ENCODE peak calls at places on chromosome 2, in seven cellular contexts. U is right cardiac atrium, C is H1, L is GM23248, Y is right atrium auricular region, G is breast epithelium, O is prostate gland. Z is an unnamed sample.
A peak's percentile ranks its signal among the peaks of the same experiment; 100 is the strongest.

GRCh38 chr2:65458999-65459398 is 26.6 kb upstream of the SPRED2 start:
- DNase-seq in U (no peak), C (no peak), L (peak; percentile 28), Y (no peak), G (no peak), O (no peak), Z (no peak)

GRCh38 chr2:200869014-200869413 is 4.6 kb upstream of the CLK1 start:
- DNase-seq in U (no peak), C (no peak), L (no peak), Y (no peak), G (no peak), O (no peak), Z (no peak)

GRCh38 chr2:192026064-192026715 is 168.5 kb downstream of the TMEFF2 start:
- DNase-seq in U (no peak), C (no peak), L (no peak), Y (no peak), G (no peak), O (no peak), Z (no peak)

GRCh38 chr2:190678444-190679162 is 29.7 kb downstream of the NAB1 start:
- DNase-seq in U (no peak), C (no peak), L (no peak), Y (no peak), G (no peak), O (no peak), Z (no peak)

GRCh38 chr2:181554511-181554910 is 97.3 kb downstream of the ITGA4 start:
- DNase-seq in U (no peak), C (no peak), L (no peak), Y (no peak), G (no peak), O (no peak), Z (no peak)

GRCh38 chr2:212505583-212505982 is 33.0 kb downstream of the ERBB4 start:
- DNase-seq in U (no peak), C (no peak), L (no peak), Y (no peak), G (no peak), O (no peak), Z (no peak)

GRCh38 chr2:206657087-206657486 is 14.8 kb downstream of the FAM237A start:
- DNase-seq in U (no peak), C (no peak), L (no peak), Y (no peak), G (no peak), O (no peak), Z (no peak)

GRCh38 chr2:203993011-203993410 is 56.4 kb downstream of the ICOS start:
- DNase-seq in U (no peak), C (no peak), L (no peak), Y (no peak), G (no peak), O (no peak), Z (no peak)

GRCh38 chr2:235799281-235799680 is 305.4 kb downstream of the AGAP1 start:
- DNase-seq in U (no peak), C (no peak), L (no peak), Y (no peak), G (no peak), O (no peak), Z (no peak)

GRCh38 chr2:70083344-70084156 is 3.7 kb upstream of the PCBP1 start:
- DNase-seq in U (no peak), C (no peak), L (peak; percentile 75), Y (no peak), G (no peak), O (no peak), Z (peak; percentile 75)

GRCh38 chr2:55247025-55247424 is 14.5 kb downstream of the RPS27A start:
- DNase-seq in U (no peak), C (no peak), L (no peak), Y (no peak), G (no peak), O (no peak), Z (no peak)

GRCh38 chr2:156339110-156339847 is 6.8 kb upstream of the NR4A2 start:
- DNase-seq in U (no peak), C (no peak), L (no peak), Y (no peak), G (no peak), O (no peak), Z (peak; percentile 59)

GRCh38 chr2:3307901-3308300 is 69.7 kb downstream of the EIPR1 start:
- DNase-seq in U (no peak), C (no peak), L (no peak), Y (no peak), G (no peak), O (no peak), Z (no peak)

DNA sequence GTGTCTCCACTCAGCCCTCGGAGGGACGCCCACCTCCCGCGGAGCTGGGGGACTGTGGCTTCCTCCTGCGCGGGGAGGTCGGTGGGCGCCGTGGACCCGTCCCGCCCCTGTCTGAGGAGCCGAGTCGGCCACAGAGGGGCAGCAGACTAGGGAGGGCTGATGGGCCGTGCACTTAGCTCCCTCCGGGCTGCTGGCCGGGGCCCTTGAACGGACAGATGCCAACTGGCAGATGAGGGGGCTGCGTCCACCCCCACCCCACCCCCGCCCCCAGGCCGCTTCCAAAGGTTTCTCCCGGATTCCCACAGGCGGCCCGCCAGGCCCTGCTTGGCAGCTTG is 10.4 kb upstream of the UBE2F start:
- DNase-seq in U (no peak), C (no peak), L (no peak), Y (no peak), G (no peak), O (no peak), Z (no peak)
- H3K4me1 ChIP-seq in U (no peaks in the 10 kb centered on the region), C (no peaks in the 10 kb centered on the region), L (no peaks in the 10 kb centered on the region), Y (no peaks in the 10 kb centered on the region), G (no peaks in the 10 kb centered on the region), O (no peaks in the 10 kb centered on the region), Z (no peaks in the 10 kb centered on the region)

GRCh38 chr2:85308951-85309555 is 18.7 kb downstream of the TGOLN2 start:
- DNase-seq in U (peak; percentile 90), C (no peak), L (peak; percentile 69), Y (peak; percentile 63), G (no peak), O (no peak), Z (peak; percentile 57)

GRCh38 chr2:85302106-85302505 is 25.7 kb downstream of the TGOLN2 start:
- DNase-seq in U (no peak), C (no peak), L (no peak), Y (no peak), G (no peak), O (no peak), Z (no peak)

GRCh38 chr2:85308201-85308600 is 19.6 kb downstream of the TGOLN2 start:
- DNase-seq in U (no peak), C (no peak), L (no peak), Y (no peak), G (no peak), O (no peak), Z (no peak)

GRCh38 chr2:85307527-85307897 is 20.3 kb downstream of the TGOLN2 start:
- DNase-seq in U (no peak), C (no peak), L (no peak), Y (no peak), G (no peak), O (no peak), Z (peak; percentile 55)

GRCh38 chr2:85303780-85304531 is 23.8 kb downstream of the TGOLN2 start:
- DNase-seq in U (no peak), C (no peak), L (no peak), Y (no peak), G (no peak), O (no peak), Z (no peak)
- H3K4me1 ChIP-seq in U (no peaks in the 10 kb centered on the region), C (peaks cover 1% of the 10 kb centered on the region), L (peaks cover 2% of the 10 kb centered on the region), Y (no peaks in the 10 kb centered on the region), G (no peaks in the 10 kb centered on the region), O (no peaks in the 10 kb centered on the region), Z (peaks cover 3% of the 10 kb centered on the region)

GRCh38 chr2:175854665-175855064 is 147.4 kb downstream of the LNPK start:
- DNase-seq in U (no peak), C (no peak), L (no peak), Y (no peak), G (no peak), O (no peak), Z (no peak)
- H3K4me1 ChIP-seq in U (no peaks in the 10 kb centered on the region), C (peaks cover 14% of the 10 kb centered on the region), L (peaks cover 20% of the 10 kb centered on the region), Y (no peaks in the 10 kb centered on the region), G (no peaks in the 10 kb centered on the region), O (no peaks in the 10 kb centered on the region), Z (no peaks in the 10 kb centered on the region)

GRCh38 chr2:44942304-44943030 is 965 bp downstream of the SIX3 start:
- DNase-seq in U (peak; percentile 56), C (peak; percentile 78), L (peak; percentile 43), Y (no peak), G (no peak), O (no peak), Z (no peak)

GRCh38 chr2:44940612-44941464 is 664 bp upstream of the SIX3 start:
- DNase-seq in U (peak; percentile 45), C (no peak), L (no peak), Y (no peak), G (no peak), O (no peak), Z (no peak)

GRCh38 chr2:44943031-44943692 is 1.7 kb downstream of the SIX3 start:
- DNase-seq in U (peak; percentile 31), C (no peak), L (peak; percentile 46), Y (no peak), G (no peak), O (no peak), Z (no peak)

GRCh38 chr2:44940053-44940494 is 1.4 kb upstream of the SIX3 start:
- DNase-seq in U (no peak), C (no peak), L (no peak), Y (no peak), G (no peak), O (no peak), Z (no peak)

GRCh38 chr2:44941551-44942234 is at the start of gene SIX3:
- DNase-seq in U (peak; percentile 37), C (no peak), L (peak; percentile 58), Y (no peak), G (no peak), O (no peak), Z (no peak)
- H3K4me1 ChIP-seq in U (no peaks in the 10 kb centered on the region), C (peaks cover 45% of the 10 kb centered on the region), L (peaks cover 4% of the 10 kb centered on the region), Y (no peaks in the 10 kb centered on the region), G (peaks cover 16% of the 10 kb centered on the region), O (peaks cover 3% of the 10 kb centered on the region), Z (peaks cover 4% of the 10 kb centered on the region)

DNA sequence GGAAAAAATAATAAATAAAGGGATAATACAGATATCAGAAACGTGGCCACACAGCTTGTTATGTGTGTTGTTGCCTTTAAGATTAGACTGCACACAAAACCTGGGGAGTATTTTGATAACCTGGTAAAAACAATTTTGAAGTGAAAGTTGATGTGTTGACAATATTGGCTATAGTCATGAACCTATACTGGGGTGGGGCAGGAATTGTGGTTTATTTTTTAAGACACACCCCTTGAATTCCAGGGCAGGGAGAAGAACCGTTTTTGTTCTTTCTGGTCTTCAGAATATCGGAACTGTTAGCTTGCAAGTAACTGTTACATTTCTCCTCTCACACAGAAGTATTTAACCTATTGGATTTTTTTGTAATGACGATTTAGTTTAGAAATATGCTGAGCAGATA is 80.4 kb downstream of the LIMS1 start:
- DNase-seq in U (no peak), C (no peak), L (no peak), Y (no peak), G (no peak), O (no peak), Z (no peak)
- H3K4me1 ChIP-seq in U (peaks cover 3% of the 10 kb centered on the region), C (peaks cover 2% of the 10 kb centered on the region), L (peaks cover 14% of the 10 kb centered on the region), Y (no peaks in the 10 kb centered on the region), G (peaks cover 5% of the 10 kb centered on the region), O (peaks cover 30% of the 10 kb centered on the region), Z (no peaks in the 10 kb centered on the region)

GRCh38 chr2:7280790-7281189 is 363.6 kb downstream of the RNF144A start:
- DNase-seq in U (no peak), C (no peak), L (no peak), Y (no peak), G (no peak), O (no peak), Z (no peak)
- H3K4me1 ChIP-seq in U (no peaks in the 10 kb centered on the region), C (peaks cover 2% of the 10 kb centered on the region), L (no peaks in the 10 kb centered on the region), Y (no peaks in the 10 kb centered on the region), G (no peaks in the 10 kb centered on the region), O (no peaks in the 10 kb centered on the region), Z (no peaks in the 10 kb centered on the region)

Z was measured in colonic mucosa.